ENCODE peak calls at places on chromosomes 2 and 18, in six cellular contexts. One of them, this sample, is unnamed.

GRCh38 chr2:180196419-180196977 is 189.4 kb upstream of the CWC22 start:
- DNase-seq in K562: no peak
- DNase-seq in GM12878: no peak
- DNase-seq in HepG2: no peak
- DNase-seq in HCT116: no peak
- DNase-seq in H1: no peak
- DNase-seq in this sample: no peak

GRCh38 chr2:60707750-60708371 is 48.2 kb upstream of the PAPOLG start:
- DNase-seq in K562: peak
- DNase-seq in GM12878: peak
- DNase-seq in HepG2: peak
- DNase-seq in HCT116: peak
- DNase-seq in H1: peak
- DNase-seq in this sample: peak

GRCh38 chr18:9147440-9148238 is 11.1 kb downstream of the ANKRD12 start:
- DNase-seq in K562: peak
- DNase-seq in GM12878: peak
- DNase-seq in HepG2: peak
- DNase-seq in HCT116: peak
- DNase-seq in H1: no peak
- DNase-seq in this sample: peak

GRCh38 chr2:218079943-218080913 is 11.2 kb downstream of the RUFY4 start:
- DNase-seq in K562: no peak
- DNase-seq in GM12878: no peak
- DNase-seq in HepG2: peak
- DNase-seq in HCT116: no peak
- DNase-seq in H1: no peak
- DNase-seq in this sample: no peak

GRCh38 chr18:49070552-49070951 is 119.8 kb upstream of the SMAD7 start:
- DNase-seq in K562: no peak
- DNase-seq in GM12878: no peak
- DNase-seq in HepG2: peak
- DNase-seq in HCT116: no peak
- DNase-seq in H1: no peak
- DNase-seq in this sample: no peak

GRCh38 chr2:177832611-177833133 is 239.9 kb downstream of the PDE11A start:
- DNase-seq in K562: no peak
- DNase-seq in GM12878: no peak
- DNase-seq in HepG2: no peak
- DNase-seq in HCT116: no peak
- DNase-seq in H1: no peak
- DNase-seq in this sample: no peak

GRCh38 chr18:78914586-78914935 is 65.1 kb upstream of the SALL3 start:
- DNase-seq in K562: no peak
- DNase-seq in GM12878: no peak
- DNase-seq in HepG2: no peak
- DNase-seq in HCT116: no peak
- DNase-seq in H1: no peak
- DNase-seq in this sample: no peak

GRCh38 chr2:3692375-3692774 is 11.0 kb upstream of the DCDC2C start:
- DNase-seq in K562: peak
- DNase-seq in GM12878: no peak
- DNase-seq in HepG2: peak
- DNase-seq in HCT116: peak
- DNase-seq in H1: peak
- DNase-seq in this sample: peak

GRCh38 chr18:51250006-51250405 is 52.5 kb upstream of the MEX3C start:
- DNase-seq in K562: no peak
- DNase-seq in GM12878: no peak
- DNase-seq in HepG2: no peak
- DNase-seq in HCT116: no peak
- DNase-seq in H1: no peak
- DNase-seq in this sample: no peak

GRCh38 chr2:127659408-127660290 is 13.7 kb downstream of the GPR17 start:
- DNase-seq in K562: no peak
- DNase-seq in GM12878: no peak
- DNase-seq in HepG2: no peak
- DNase-seq in HCT116: no peak
- DNase-seq in H1: no peak
- DNase-seq in this sample: no peak

GRCh38 chr2:12259497-12259896 is 457.2 kb upstream of the TRIB2 start:
- DNase-seq in K562: no peak
- DNase-seq in GM12878: no peak
- DNase-seq in HepG2: no peak
- DNase-seq in HCT116: no peak
- DNase-seq in H1: no peak
- DNase-seq in this sample: no peak

GRCh38 chr18:25061345-25061744 is 290.6 kb downstream of the ZNF521 start:
- DNase-seq in K562: no peak
- DNase-seq in GM12878: no peak
- DNase-seq in HepG2: no peak
- DNase-seq in HCT116: no peak
- DNase-seq in H1: no peak
- DNase-seq in this sample: no peak

GRCh38 chr2:48760848-48761247 is 5.3 kb upstream of the LHCGR start:
- DNase-seq in K562: no peak
- DNase-seq in GM12878: no peak
- DNase-seq in HepG2: no peak
- DNase-seq in HCT116: no peak
- DNase-seq in H1: no peak
- DNase-seq in this sample: no peak

GRCh38 chr2:121075006-121075545 is 209.9 kb downstream of the TFCP2L1 start:
- DNase-seq in K562: peak
- DNase-seq in GM12878: peak
- DNase-seq in HepG2: no peak
- DNase-seq in HCT116: peak
- DNase-seq in H1: peak
- DNase-seq in this sample: peak

GRCh38 chr2:95115418-95115817 is 6.2 kb downstream of the MRPS5 start:
- DNase-seq in K562: peak
- DNase-seq in GM12878: peak
- DNase-seq in HepG2: peak
- DNase-seq in HCT116: peak
- DNase-seq in H1: peak
- DNase-seq in this sample: peak

GRCh38 chr2:222930862-222931261 is 70.0 kb downstream of the ACSL3 start:
- DNase-seq in K562: no peak
- DNase-seq in GM12878: no peak
- DNase-seq in HepG2: no peak
- DNase-seq in HCT116: no peak
- DNase-seq in H1: no peak
- DNase-seq in this sample: no peak

GRCh38 chr2:20132990-20133535 is 81.6 kb upstream of the LAPTM4A start:
- DNase-seq in K562: no peak
- DNase-seq in GM12878: no peak
- DNase-seq in HepG2: no peak
- DNase-seq in HCT116: no peak
- DNase-seq in H1: no peak
- DNase-seq in this sample: no peak

GRCh38 chr2:73257425-73258125 is 23.5 kb downstream of the CCT7 start:
- DNase-seq in K562: peak
- DNase-seq in GM12878: no peak
- DNase-seq in HepG2: no peak
- DNase-seq in HCT116: no peak
- DNase-seq in H1: no peak
- DNase-seq in this sample: no peak

GRCh38 chr18:45019469-45019868 is 338.8 kb downstream of the SETBP1 start:
- DNase-seq in K562: no peak
- DNase-seq in GM12878: no peak
- DNase-seq in HepG2: no peak
- DNase-seq in HCT116: no peak
- DNase-seq in H1: no peak
- DNase-seq in this sample: no peak

GRCh38 chr2:1055014-1055595 is 104.5 kb downstream of the SNTG2 start:
- DNase-seq in K562: no peak
- DNase-seq in GM12878: no peak
- DNase-seq in HepG2: no peak
- DNase-seq in HCT116: no peak
- DNase-seq in H1: no peak
- DNase-seq in this sample: no peak
- H3K4me3 ChIP-seq in K562: no peak
- H3K4me3 ChIP-seq in GM12878: no peak
- H3K4me3 ChIP-seq in HepG2: no peak
- H3K4me3 ChIP-seq in HCT116: no peak
- H3K4me3 ChIP-seq in H1: no peak
- H3K4me3 ChIP-seq in this sample: no peak

DNA sequence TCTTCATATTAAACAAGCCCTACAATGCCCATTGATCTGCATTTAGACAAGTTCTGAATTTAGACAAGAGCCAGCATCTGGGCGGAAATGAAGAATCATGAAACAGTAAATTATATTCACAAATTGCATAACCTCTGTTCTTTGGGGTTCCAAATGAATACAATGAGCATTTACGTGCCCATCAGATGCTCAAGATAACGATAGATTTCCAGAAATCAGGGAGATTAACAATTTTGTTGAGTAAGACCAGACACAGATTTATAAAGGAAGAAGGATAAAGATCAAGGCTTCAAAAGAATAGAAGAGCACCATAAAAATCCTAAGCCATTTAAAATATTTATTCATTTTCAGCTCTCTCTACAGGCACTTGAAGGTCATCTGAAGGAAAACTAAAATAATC is 59.7 kb upstream of the CDH20 start:
- DNase-seq in K562: no peak
- DNase-seq in GM12878: no peak
- DNase-seq in HepG2: no peak
- DNase-seq in HCT116: no peak
- DNase-seq in H1: no peak
- DNase-seq in this sample: no peak
- H3K9ac ChIP-seq in K562: no peak
- H3K9ac ChIP-seq in GM12878: no peak
- H3K9ac ChIP-seq in HepG2: no peak
- H3K9ac ChIP-seq in HCT116: no peak
- H3K9ac ChIP-seq in H1: no peak
- H3K9ac ChIP-seq in this sample: no peak

DNA sequence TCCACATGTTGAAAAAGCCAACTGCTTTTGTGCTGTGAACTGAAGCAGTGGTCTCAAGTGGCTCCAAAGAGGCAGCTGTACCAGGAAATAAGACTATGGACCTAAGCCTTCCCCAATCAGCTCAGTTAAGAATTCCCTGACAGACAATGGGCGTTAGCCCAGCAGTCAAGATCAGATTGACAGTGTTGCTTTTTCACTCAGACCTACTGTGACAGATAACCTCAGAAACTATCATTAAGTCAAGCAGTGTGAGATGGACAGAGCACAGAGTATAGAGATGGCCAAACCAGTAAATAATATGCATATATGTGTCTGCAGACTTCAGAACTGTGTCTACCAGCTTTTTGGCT is 215.3 kb downstream of the ZFP36L2 start:
- DNase-seq in K562: peak
- DNase-seq in GM12878: no peak
- DNase-seq in HepG2: no peak
- DNase-seq in HCT116: no peak
- DNase-seq in H1: no peak
- DNase-seq in this sample: no peak
- TF ChIP-seq ZNF274 in K562: no peak
- TF ChIP-seq ZNF274 in GM12878: no peak
- TF ChIP-seq ZNF274 in HepG2: no peak
- TF ChIP-seq ZNF274 in HCT116: no peak
- TF ChIP-seq ZNF274 in H1: no peak
- TF ChIP-seq ZNF274 in this sample: no peak

DNA sequence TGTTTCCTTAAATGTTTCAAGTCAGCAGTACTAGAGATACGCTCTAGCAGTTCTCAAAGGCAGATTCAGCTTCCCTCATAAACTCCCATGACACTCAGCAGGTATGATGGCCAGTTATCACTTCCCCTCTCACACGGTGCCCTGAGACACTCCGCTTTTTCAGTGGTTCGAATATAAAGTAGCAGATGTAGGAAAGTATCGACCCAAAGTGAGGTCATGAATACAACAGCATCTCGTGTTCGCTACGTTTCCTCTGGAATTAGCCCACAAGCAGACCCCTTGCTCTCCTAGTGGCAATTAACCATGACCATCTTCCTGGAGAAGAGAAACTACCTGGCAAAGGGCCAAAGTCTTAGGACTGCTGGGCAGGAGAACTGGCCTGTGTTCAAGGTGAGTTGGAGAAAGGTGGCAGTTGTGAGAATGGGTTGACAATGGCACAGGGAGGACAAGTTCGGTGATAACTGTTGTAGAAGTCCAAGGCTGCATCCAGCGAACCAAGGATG is 9.3 kb upstream of the AGBL5 start:
- DNase-seq in K562: no peak
- DNase-seq in GM12878: peak
- DNase-seq in HepG2: no peak
- DNase-seq in HCT116: no peak
- DNase-seq in H1: no peak
- DNase-seq in this sample: no peak
- H3K4me3 ChIP-seq in K562: no peak
- H3K4me3 ChIP-seq in GM12878: no peak
- H3K4me3 ChIP-seq in HepG2: no peak
- H3K4me3 ChIP-seq in HCT116: no peak
- H3K4me3 ChIP-seq in H1: no peak
- H3K4me3 ChIP-seq in this sample: no peak

GRCh38 chr2:181370126-181370525 is 87.1 kb upstream of the ITGA4 start:
- DNase-seq in K562: no peak
- DNase-seq in GM12878: no peak
- DNase-seq in HepG2: no peak
- DNase-seq in HCT116: no peak
- DNase-seq in H1: no peak
- DNase-seq in this sample: no peak

GRCh38 chr2:181371782-181372292 is 85.3 kb upstream of the ITGA4 start:
- DNase-seq in K562: no peak
- DNase-seq in GM12878: no peak
- DNase-seq in HepG2: no peak
- DNase-seq in HCT116: no peak
- DNase-seq in H1: no peak
- DNase-seq in this sample: no peak

GRCh38 chr2:181371195-181371594 is 86.0 kb upstream of the ITGA4 start:
- DNase-seq in K562: no peak
- DNase-seq in GM12878: no peak
- DNase-seq in HepG2: no peak
- DNase-seq in HCT116: no peak
- DNase-seq in H1: no peak
- DNase-seq in this sample: no peak

GRCh38 chr2:181374741-181375675 is 82.2 kb upstream of the ITGA4 start:
- DNase-seq in K562: no peak
- DNase-seq in GM12878: peak
- DNase-seq in HepG2: no peak
- DNase-seq in HCT116: no peak
- DNase-seq in H1: no peak
- DNase-seq in this sample: no peak

DNA sequence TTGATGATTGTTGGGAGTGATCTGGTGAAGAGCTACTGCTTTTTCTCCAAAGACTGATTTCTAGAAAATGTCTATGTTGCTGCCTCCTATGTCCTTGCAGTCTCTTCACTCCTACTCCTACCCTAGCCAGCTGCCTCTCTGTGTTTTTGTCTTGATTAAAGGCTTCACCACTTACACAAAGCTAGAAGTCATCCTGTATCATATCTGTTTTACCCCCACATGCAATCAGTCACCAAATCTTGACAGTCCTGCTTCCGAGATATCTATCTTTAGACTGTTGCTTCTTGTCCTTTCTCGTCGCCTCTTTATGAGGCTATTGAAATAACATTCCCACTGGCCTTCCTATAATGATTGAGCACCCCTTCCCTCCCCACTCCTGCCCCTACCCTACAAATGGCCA is 84.5 kb upstream of the ITGA4 start:
- DNase-seq in K562: no peak
- DNase-seq in GM12878: no peak
- DNase-seq in HepG2: no peak
- DNase-seq in HCT116: no peak
- DNase-seq in H1: no peak
- DNase-seq in this sample: no peak
- H3K9ac ChIP-seq in K562: no peak
- H3K9ac ChIP-seq in GM12878: no peak
- H3K9ac ChIP-seq in HepG2: no peak
- H3K9ac ChIP-seq in HCT116: no peak
- H3K9ac ChIP-seq in H1: no peak
- H3K9ac ChIP-seq in this sample: no peak